ENCODE peak calls at places on chromosome 7, in ten cellular contexts. S, X, L, Z, A, J, E, B, Q and G are unnamed samples.

GRCh38 chr7:157471259-157472125 is 134.7 kb downstream of the DNAJB6 start:
- DNase-seq in Z (no peak), Q (no peak), J (peak), E (no peak), S (no peak), X (no peak), L (no peak), A (no peak), B (no peak), G (no peak)

GRCh38 chr7:90642978-90643377 is 46.9 kb downstream of the CDK14 start:
- DNase-seq in Q (no peak), L (no peak), E (no peak), X (no peak), A (no peak), J (no peak), B (no peak), Z (no peak), S (no peak), G (no peak)

GRCh38 chr7:144513332-144513731 is 109.8 kb upstream of the NOBOX start:
- DNase-seq in L (peak), X (no peak), A (no peak), Q (no peak), B (peak), S (peak), J (no peak), E (no peak), Z (no peak), G (no peak)

GRCh38 chr7:17772581-17773288 is 167.6 kb downstream of the SNX13 start:
- DNase-seq in S (peak), J (no peak), L (no peak), X (no peak), Q (no peak), E (no peak), Z (no peak), A (no peak), B (no peak), G (no peak)

GRCh38 chr7:152355474-152356057 is 80.2 kb downstream of the KMT2C start:
- DNase-seq in A (no peak), Q (no peak), Z (no peak), E (no peak), B (no peak), L (no peak), X (no peak), J (no peak), S (no peak), G (no peak)

GRCh38 chr7:19585761-19586160 is 123.1 kb downstream of the POLR1F start:
- DNase-seq in Q (no peak), B (no peak), E (no peak), X (no peak), J (no peak), Z (no peak), L (no peak), A (no peak), S (no peak), G (no peak)

GRCh38 chr7:132130497-132130896 is 445.8 kb downstream of the PLXNA4 start:
- DNase-seq in E (no peak), B (no peak), L (no peak), X (no peak), S (no peak), Q (no peak), J (no peak), Z (no peak), A (no peak), G (no peak)

GRCh38 chr7:12965767-12966166 is 278.3 kb downstream of the ARL4A start:
- DNase-seq in L (no peak), A (no peak), E (no peak), Z (no peak), J (no peak), Q (no peak), X (no peak), B (no peak), S (no peak), G (no peak)

GRCh38 chr7:124171068-124171467 is 138.2 kb upstream of the TMEM229A start:
- DNase-seq in E (peak), A (peak), L (peak), J (no peak), Q (no peak), Z (no peak), X (no peak), B (peak), S (peak), G (no peak)

DNA sequence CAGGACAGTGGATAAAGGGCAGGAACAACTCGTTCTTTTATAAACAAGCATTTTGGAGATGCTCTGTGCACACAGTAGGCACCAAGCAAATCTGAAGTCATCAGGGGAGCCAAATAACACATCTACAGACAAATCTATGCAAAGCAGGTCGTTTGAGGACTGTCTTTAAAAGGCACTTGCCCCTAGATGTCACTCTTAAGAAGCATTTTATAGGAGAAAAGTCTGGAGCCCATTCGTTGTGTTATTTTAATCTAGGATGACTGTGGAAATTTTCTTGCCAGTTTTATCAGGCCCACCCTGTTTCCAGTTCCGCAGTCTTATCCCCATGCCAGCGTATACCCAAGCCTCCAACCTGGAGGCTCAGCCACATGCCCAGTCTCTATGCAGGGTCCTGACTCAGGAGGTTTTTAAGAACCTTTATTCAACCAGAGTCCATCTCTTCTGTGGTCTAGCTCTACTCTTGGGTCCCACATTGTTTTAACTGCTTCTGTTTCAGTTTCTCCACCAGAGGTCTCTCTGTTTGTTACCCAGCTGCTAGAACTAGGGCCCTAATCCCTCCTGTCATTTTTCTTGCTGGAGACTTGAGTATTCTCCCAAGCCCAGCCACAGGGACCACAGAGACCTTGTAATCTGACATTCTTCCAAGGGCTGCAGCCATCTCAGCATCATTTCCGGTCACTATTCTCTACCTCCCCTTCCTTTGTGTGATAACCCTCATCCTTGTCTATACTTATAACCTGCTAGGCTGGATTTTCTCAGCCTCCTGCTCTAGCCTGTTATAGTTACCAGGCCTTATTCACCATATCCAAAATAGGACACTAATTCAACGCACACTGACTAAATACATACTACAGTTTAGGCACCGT is 26.7 kb downstream of the PIK3CG start:
- DNase-seq in S (peak), Z (no peak), Q (no peak), X (no peak), J (no peak), A (no peak), E (no peak), L (no peak), B (no peak), G (no peak)
- TF ChIP-seq CTCF in S (peak), Z (no peak), Q (no peak), X (no peak), J (no peak), A (no peak), E (no peak), L (peak), B (no peak), G (no peak)

DNA sequence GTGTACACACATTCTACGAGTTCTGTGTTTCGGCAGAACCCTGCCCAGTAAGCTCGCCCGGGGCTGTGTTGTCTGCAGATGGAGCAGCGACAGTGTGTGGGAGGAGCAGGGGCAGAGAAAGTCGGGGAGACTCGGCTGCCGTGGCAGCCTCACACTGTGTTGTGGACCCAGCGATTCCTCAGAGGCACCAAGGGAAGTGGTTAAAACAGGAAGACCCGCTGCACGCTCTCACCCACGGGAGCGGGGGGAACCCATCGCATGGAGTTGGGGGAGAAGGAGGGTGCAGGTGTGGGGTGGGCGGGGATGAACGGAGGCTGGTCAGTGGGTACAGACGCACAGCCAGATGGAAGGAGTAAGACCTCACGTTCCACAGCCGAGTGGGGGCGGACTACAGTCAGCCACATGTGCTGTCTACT is 250.2 kb downstream of the ELFN1 start:
- DNase-seq in X (no peak), L (no peak), J (peak), B (no peak), A (no peak), E (peak), Z (no peak), S (no peak), Q (peak), G (no peak)
- TF ChIP-seq CTCF in X (no peak), L (no peak), J (no peak), B (no peak), A (no peak), E (no peak), Z (no peak), S (no peak), Q (no peak), G (no peak)

GRCh38 chr7:1912472-1913289 is 242.6 kb downstream of the ELFN1 start:
- DNase-seq in E (peak), Q (no peak), S (no peak), J (no peak), Z (peak), L (peak), B (no peak), X (no peak), A (peak), G (no peak)
- TF ChIP-seq CTCF in E (no peak), Q (no peak), S (no peak), J (no peak), Z (no peak), L (peak), B (no peak), X (peak), A (no peak), G (no peak)

DNA sequence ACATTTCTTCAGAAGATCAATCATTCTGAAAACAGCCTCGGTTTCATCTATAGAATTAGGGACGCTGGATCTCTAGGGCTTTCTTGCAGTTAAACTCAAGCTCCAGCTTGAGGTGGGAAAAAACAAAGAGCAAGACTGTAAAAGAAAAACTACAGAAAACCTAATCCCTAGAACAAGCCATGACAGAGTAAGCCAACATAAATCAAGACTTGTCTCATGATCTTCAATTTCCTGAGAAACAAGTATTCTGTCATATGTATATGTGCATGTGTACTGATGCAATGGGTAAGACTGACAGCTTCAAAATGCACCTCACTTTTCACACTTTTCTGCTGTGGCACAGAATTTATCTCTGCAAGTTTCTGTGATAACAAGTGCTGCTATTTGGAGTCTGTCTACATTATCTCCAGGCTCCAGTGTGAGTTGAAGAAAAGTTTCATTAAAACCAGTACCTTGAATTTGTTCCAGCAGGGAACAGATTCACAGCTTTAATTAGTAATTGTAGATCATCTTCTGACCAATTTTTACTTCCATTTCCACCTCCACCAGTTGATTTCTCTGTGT is 19.2 kb downstream of the PMPCB start:
- DNase-seq in Z (no peak), B (no peak), S (no peak), X (no peak), A (no peak), J (no peak), L (no peak), Q (no peak), E (no peak), G (no peak)
- TF ChIP-seq CTCF in Z (no peak), B (no peak), S (no peak), X (no peak), A (no peak), J (no peak), L (no peak), Q (no peak), E (no peak), G (no peak)

GRCh38 chr7:5477723-5478531 is 54.3 kb upstream of the TNRC18 start:
- DNase-seq in L (no peak), J (peak), Z (no peak), Q (peak), S (peak), E (no peak), B (peak), A (peak), X (no peak), G (no peak)
- TF ChIP-seq CTCF in L (peak), J (no peak), Z (no peak), Q (peak), S (peak), E (peak), B (peak), A (peak), X (peak), G (peak)

DNA sequence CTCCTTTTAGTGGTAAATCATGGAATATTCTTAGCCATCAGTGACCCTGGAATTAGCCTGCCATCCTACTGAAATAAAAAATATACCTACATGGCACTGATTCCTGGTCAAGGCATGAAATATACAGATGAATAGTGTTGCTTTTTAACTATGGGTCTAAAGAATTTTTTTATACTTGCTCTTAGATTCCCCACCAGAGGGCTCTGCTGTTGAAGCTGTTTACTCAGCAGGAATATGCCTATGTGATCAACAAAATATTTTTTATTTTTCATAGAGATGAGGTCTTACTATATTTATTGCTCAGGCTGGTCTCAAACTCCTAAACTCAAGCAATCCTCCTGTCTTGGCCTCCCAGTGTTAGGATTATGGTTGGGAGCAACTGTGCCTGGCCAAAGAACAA is 13.5 kb downstream of the ZC3HC1 start:
- DNase-seq in E (no peak), L (no peak), S (no peak), B (no peak), Q (no peak), A (no peak), Z (no peak), J (no peak), X (no peak), G (no peak)
- TF ChIP-seq CTCF in E (no peak), L (peak), S (peak), B (no peak), Q (no peak), A (no peak), Z (no peak), J (no peak), X (no peak), G (peak)

GRCh38 chr7:129913428-129913827 is 39.3 kb downstream of the UBE2H start:
- DNase-seq in E (no peak), L (no peak), S (no peak), X (no peak), A (no peak), Z (no peak), J (no peak), Q (no peak), B (no peak), G (no peak)
- TF ChIP-seq CTCF in E (no peak), L (no peak), S (no peak), X (no peak), A (no peak), Z (no peak), J (no peak), Q (no peak), B (no peak), G (no peak)

DNA sequence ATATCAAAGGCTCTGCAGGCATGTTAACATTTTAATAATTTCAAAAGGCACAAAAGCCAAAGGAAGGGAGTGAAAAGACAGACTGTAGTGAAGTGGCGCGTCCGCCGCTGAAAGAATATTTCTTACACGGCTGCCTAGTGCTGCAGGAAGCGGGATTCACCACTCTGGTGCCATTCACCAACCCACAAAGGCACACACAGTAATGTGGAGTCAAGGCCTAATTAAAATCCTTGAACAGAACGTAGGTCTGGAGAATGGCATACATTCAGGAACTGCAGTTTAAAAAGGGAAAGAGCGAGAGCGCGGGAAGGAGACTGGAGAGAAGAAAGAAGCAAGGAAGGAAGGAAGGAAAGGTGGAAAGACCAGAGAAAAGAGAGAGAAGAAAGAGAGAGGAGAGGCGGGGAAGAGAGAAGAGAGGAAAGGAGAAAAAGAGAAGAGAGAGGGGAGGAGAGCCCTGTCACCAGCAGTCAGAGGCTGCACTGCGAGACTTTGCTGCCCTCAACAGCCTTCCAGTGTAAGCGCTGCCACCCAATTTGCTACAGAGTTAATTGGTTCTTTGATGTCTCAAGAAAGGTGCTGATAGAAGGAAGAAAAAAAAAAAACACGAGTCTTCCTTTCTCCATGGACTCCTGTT is 554.0 kb downstream of the MDFIC start:
- DNase-seq in E (no peak), A (peak), S (peak), Z (no peak), L (no peak), X (no peak), B (peak), Q (peak), J (no peak), G (no peak)
- TF ChIP-seq CTCF in E (peak), A (no peak), S (peak), Z (no peak), L (peak), X (no peak), B (no peak), Q (peak), J (no peak), G (peak)

GRCh38 chr7:70434376-70434775 is 697.6 kb upstream of the GALNT17 start:
- DNase-seq in L (no peak), S (no peak), A (no peak), J (no peak), Z (no peak), B (no peak), Q (no peak), X (no peak), E (no peak), G (no peak)
- TF ChIP-seq CTCF in L (no peak), S (peak), A (no peak), J (no peak), Z (no peak), B (no peak), Q (no peak), X (no peak), E (no peak), G (no peak)